ENCODE peak calls at places on chromosomes 12 and 14, in five cellular contexts. W is CD8-positive, alpha-beta T cell; T is osteoblast; R is tibial nerve; V is ovary. O is an unnamed sample. For H3K36me3 and H3K4me1, the result is how much of the 10 kb centered on the place peaks cover.

GRCh38 chr14:92513204-92513965 is at the start of gene RIN3:
- DNase-seq in W (peak), T (peak), R (no peak), V (peak), O (no peak)

GRCh38 chr14:57845802-57846531 is 19.9 kb downstream of the SLC35F4 start:
- DNase-seq in W (no peak), T (peak), R (no peak), V (no peak), O (no peak)

GRCh38 chr14:58941666-58942065 is 246.8 kb upstream of the DAAM1 start:
- DNase-seq in W (no peak), T (peak), R (no peak), V (no peak), O (no peak)

GRCh38 chr12:47816646-47817271 is 2.9 kb downstream of the HDAC7 start:
- DNase-seq in W (no peak), T (peak), R (no peak), V (peak), O (peak)

GRCh38 chr14:92786427-92786756 is 7.7 kb upstream of the GOLGA5 start:
- DNase-seq in W (no peak), T (no peak), R (no peak), V (no peak), O (no peak)

GRCh38 chr12:43147893-43148292 is 404.1 kb downstream of the ADAMTS20 start:
- DNase-seq in W (no peak), T (no peak), R (no peak), V (no peak), O (no peak)

GRCh38 chr14:79166171-79166570 is 996.0 kb downstream of the NRXN3 start:
- DNase-seq in W (no peak), T (no peak), R (no peak), V (no peak), O (no peak)

GRCh38 chr14:103629503-103630121 is 601 bp downstream of the KLC1 start:
- DNase-seq in W (peak), T (peak), R (no peak), V (peak), O (peak)

GRCh38 chr14:101114726-101115481 is 211.4 kb upstream of the RTL1 start:
- DNase-seq in W (no peak), T (no peak), R (no peak), V (no peak), O (no peak)

GRCh38 chr12:80469681-80470080 is 25.6 kb downstream of the PTPRQ start:
- DNase-seq in W (no peak), T (no peak), R (no peak), V (no peak), O (no peak)

GRCh38 chr14:67477926-67478915 is 10.3 kb downstream of the TMEM229B start:
- DNase-seq in W (no peak), T (no peak), R (no peak), V (no peak), O (no peak)

GRCh38 chr12:29743801-29744200 is 39.9 kb downstream of the TMTC1 start:
- DNase-seq in W (no peak), T (peak), R (no peak), V (no peak), O (peak)

GRCh38 chr14:95519699-95520098 is 3.2 kb upstream of the SYNE3 start:
- DNase-seq in W (peak), T (peak), R (peak), V (peak), O (no peak)

GRCh38 chr14:21227981-21228380 is 41.3 kb downstream of the HNRNPC start:
- DNase-seq in W (no peak), T (no peak), R (no peak), V (no peak), O (no peak)

GRCh38 chr14:21233457-21234076 is 35.7 kb downstream of the HNRNPC start:
- DNase-seq in W (no peak), T (no peak), R (no peak), V (no peak), O (no peak)

GRCh38 chr14:21234112-21234511 is 35.1 kb downstream of the HNRNPC start:
- DNase-seq in W (no peak), T (no peak), R (no peak), V (no peak), O (no peak)

GRCh38 chr14:21229821-21230220 is 39.4 kb downstream of the HNRNPC start:
- DNase-seq in W (no peak), T (no peak), R (no peak), V (no peak), O (no peak)

GRCh38 chr14:21231020-21231652 is 38.1 kb downstream of the HNRNPC start:
- DNase-seq in W (no peak), T (no peak), R (no peak), V (no peak), O (no peak)
- H3K36me3 ChIP-seq in W (half or more), T (half or more), R (under half), V (under half), O (half or more)

DNA sequence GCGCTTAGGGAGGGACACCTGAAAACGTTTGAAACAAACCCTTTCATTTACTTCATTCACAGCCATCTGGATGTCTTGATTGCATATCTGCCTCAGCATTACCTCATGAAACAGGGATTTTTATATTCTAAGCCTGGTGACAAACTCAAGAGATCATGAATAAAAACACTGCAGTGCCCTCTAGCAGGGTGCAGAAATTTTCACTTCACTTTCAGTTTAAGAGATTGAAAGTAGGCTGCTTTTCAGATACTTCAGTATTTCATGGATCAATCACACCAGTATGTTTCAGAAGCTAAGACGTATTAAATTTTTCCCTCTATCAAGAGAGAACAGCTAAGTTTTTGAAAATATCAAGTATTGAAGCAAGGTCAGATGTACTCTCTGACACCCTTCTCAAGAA is 467.8 kb downstream of the MDGA2 start:
- DNase-seq in W (no peak), T (no peak), R (no peak), V (no peak), O (no peak)
- TF ChIP-seq CTCF in W (no peak), T (no peak), R (no peak), V (no peak), O (peak)

DNA sequence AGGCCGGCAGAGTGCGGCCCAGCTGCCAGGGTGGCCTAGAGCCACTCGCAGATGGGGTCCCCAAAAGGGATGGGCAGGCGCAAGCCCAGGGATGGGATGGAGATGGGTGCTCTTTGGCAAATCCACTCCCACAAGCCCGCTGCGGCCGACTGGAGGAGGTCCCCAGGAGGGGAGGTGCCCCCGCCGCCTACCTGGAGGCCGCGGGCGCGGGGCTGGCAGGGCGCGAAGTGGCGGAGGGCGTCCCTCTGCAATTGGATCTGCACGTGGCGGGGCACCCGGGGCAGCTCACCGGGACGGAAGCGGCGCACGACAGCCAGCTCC is 730 bp downstream of the PPP1R3E start:
- DNase-seq in W (no peak), T (no peak), R (no peak), V (no peak), O (no peak)
- H3K4me1 ChIP-seq in W (under half), T (under half), R (under half), V (under half), O (under half)

GRCh38 chr12:9106610-9107541 is 8.8 kb downstream of the A2M start:
- DNase-seq in W (no peak), T (no peak), R (no peak), V (no peak), O (no peak)

GRCh38 chr12:9107542-9107873 is 8.2 kb downstream of the A2M start:
- DNase-seq in W (no peak), T (no peak), R (no peak), V (no peak), O (no peak)

GRCh38 chr12:9109213-9109522 is 6.6 kb downstream of the A2M start:
- DNase-seq in W (no peak), T (no peak), R (no peak), V (no peak), O (no peak)

GRCh38 chr12:9109737-9110491 is 5.8 kb downstream of the A2M start:
- DNase-seq in W (no peak), T (no peak), R (no peak), V (no peak), O (no peak)

GRCh38 chr12:9108504-9109212 is 7.1 kb downstream of the A2M start:
- DNase-seq in W (no peak), T (no peak), R (no peak), V (no peak), O (no peak)
- H3K36me3 ChIP-seq in W (under half), T (under half), R (under half), V (under half), O (under half)

O was measured in BE2C.